ENCODE peak calls at places on chromosomes 13 and 19, in five cellular contexts. V, D, C, U and E are unnamed samples.

GRCh38 chr13:80168089-80168850 is 172.7 kb downstream of the SPRY2 start:
- DNase-seq in D (no peak), V (no peak), U (no peak), C (no peak), E (no peak)

GRCh38 chr19:827710-828321 is at the start of gene AZU1:
- DNase-seq in D (no peak), U (no peak), C (no peak), V (no peak), E (no peak)

GRCh38 chr13:77000475-77000874 is 8.6 kb downstream of the CLN5 start:
- DNase-seq in V (no peak), D (no peak), C (no peak), U (no peak), E (no peak)

GRCh38 chr13:59145381-59145780 is 1018.3 kb downstream of the DIAPH3 start:
- DNase-seq in D (no peak), C (no peak), V (no peak), U (no peak), E (no peak)

GRCh38 chr19:47186337-47187022 is 44.5 kb downstream of the BBC3 start:
- DNase-seq in V (peak; percentile 86), U (no peak), C (no peak), D (peak; percentile 68), E (peak; percentile 79)

GRCh38 chr13:59601993-59602392 is 561.7 kb downstream of the DIAPH3 start:
- DNase-seq in U (no peak), C (no peak), D (no peak), V (no peak), E (no peak)

GRCh38 chr13:53250272-53250875 is 221.8 kb downstream of the OLFM4 start:
- DNase-seq in V (no peak), C (peak; percentile 84), D (no peak), U (peak; percentile 37), E (peak; percentile 14)

GRCh38 chr19:17847538-17848366 is at the start of gene JAK3:
- DNase-seq in V (peak; percentile 86), D (peak; percentile 83), C (peak; percentile 78), U (peak; percentile 89), E (peak; percentile 85)

GRCh38 chr13:59834801-59835200 is 328.9 kb downstream of the DIAPH3 start:
- DNase-seq in V (no peak), C (no peak), U (no peak), D (no peak), E (no peak)

GRCh38 chr13:47111499-47111898 is 214.6 kb upstream of the HTR2A start:
- DNase-seq in U (no peak), C (no peak), D (no peak), V (no peak), E (no peak)

GRCh38 chr19:13042443-13043130 is 47.3 kb downstream of the NFIX start:
- DNase-seq in U (no peak), V (no peak), D (no peak), C (no peak), E (no peak)

GRCh38 chr19:49469828-49470614 is 4.0 kb upstream of the FLT3LG start:
- DNase-seq in C (no peak), U (no peak), D (no peak), V (peak; percentile 87), E (peak; percentile 69)

GRCh38 chr19:6868341-6868740 is 19.0 kb upstream of the ADGRE1 start:
- DNase-seq in C (no peak), D (no peak), V (no peak), U (no peak), E (no peak)

GRCh38 chr13:46756977-46757376 is 40.0 kb downstream of the ESD start:
- DNase-seq in D (no peak), V (no peak), C (no peak), U (no peak), E (no peak)

GRCh38 chr19:46629546-46630025 is 4.7 kb upstream of the PTGIR start:
- DNase-seq in D (no peak), V (no peak), U (peak; percentile 60), C (no peak), E (no peak)

GRCh38 chr19:43574424-43575155 is 737 bp downstream of the XRCC1 start:
- DNase-seq in V (no peak), U (no peak), D (no peak), C (no peak), E (no peak)

GRCh38 chr19:16584825-16585801 is 12.9 kb upstream of the SLC35E1 start:
- DNase-seq in U (no peak), D (no peak), V (no peak), C (no peak), E (no peak)

GRCh38 chr13:91978571-91978970 is 580.1 kb downstream of the GPC5 start:
- DNase-seq in V (no peak), C (no peak), D (no peak), U (no peak), E (no peak)

GRCh38 chr13:87057807-87058520 is 613.2 kb upstream of the SLITRK5 start:
- DNase-seq in V (no peak), D (no peak), C (no peak), U (no peak), E (no peak)

GRCh38 chr13:112254061-112254818 is 121.9 kb upstream of the SPACA7 start:
- DNase-seq in V (peak; percentile 21), U (no peak), C (no peak), D (no peak), E (no peak)

GRCh38 chr19:15015946-15016542 is 33.2 kb upstream of the CASP14 start:
- DNase-seq in D (no peak), U (peak; percentile 61), C (no peak), V (no peak), E (no peak)

GRCh38 chr13:110874508-110874960 is 40.3 kb downstream of the ANKRD10 start:
- DNase-seq in D (peak; percentile 25), U (peak; percentile 76), V (peak; percentile 58), C (peak; percentile 80), E (peak; percentile 38)

GRCh38 chr13:44147222-44147621 is 226.4 kb upstream of the SERP2 start:
- DNase-seq in U (no peak), C (peak; percentile 34), D (no peak), V (no peak), E (no peak)

GRCh38 chr19:29680447-29680846 is 15.2 kb downstream of the PLEKHF1 start:
- DNase-seq in V (peak; percentile 88), D (peak; percentile 66), U (no peak), C (no peak), E (peak; percentile 65)

GRCh38 chr19:12695997-12696365 is 450 bp downstream of the FBXW9 start:
- DNase-seq in D (no peak), C (peak; percentile 34), V (no peak), U (no peak), E (no peak)

GRCh38 chr19:21094347-21095025 is 12.5 kb downstream of the ZNF714 start:
- DNase-seq in D (no peak), U (no peak), V (no peak), C (no peak), E (no peak)